ENCODE peak calls at places on chromosomes 2 and 18, in five cellular contexts. K is NB4; J is astrocyte of the spinal cord; M is gastrocnemius medialis; D is central memory CD8-positive, alpha-beta T cell. X is an unnamed sample.

GRCh38 chr18:62852851-62853250 is 137.5 kb downstream of the PHLPP1 start:
- DNase-seq in K (no peak), D (no peak), M (no peak), J (no peak), X (peak; percentile 46)

GRCh38 chr2:161283926-161284325 is 24.3 kb upstream of the PSMD14 start:
- DNase-seq in K (no peak), M (no peak), D (no peak), J (peak; percentile 32), X (no peak)

GRCh38 chr18:44679912-44680270 is 797 bp upstream of the SETBP1 start:
- DNase-seq in M (peak; percentile 55), K (no peak), J (peak; percentile 40), D (no peak), X (peak; percentile 51)

GRCh38 chr2:227192491-227192890 is 28.1 kb downstream of the COL4A3 start:
- DNase-seq in J (peak; percentile 8), K (peak; percentile 29), M (no peak), D (no peak), X (no peak)

GRCh38 chr18:51666717-51667320 is 469.3 kb upstream of the MEX3C start:
- DNase-seq in J (peak; percentile 55), M (no peak), D (no peak), K (no peak), X (no peak)

GRCh38 chr2:187580462-187581124 is 26.4 kb upstream of the TFPI start:
- DNase-seq in K (peak; percentile 65), M (no peak), D (no peak), J (peak; percentile 87), X (peak; percentile 77)

GRCh38 chr18:63025251-63025710 is 294.3 kb downstream of the BCL2 start:
- DNase-seq in M (no peak), K (peak; percentile 40), J (no peak), D (no peak), X (no peak)

GRCh38 chr2:238717084-238717483 is 130.8 kb upstream of the TWIST2 start:
- DNase-seq in K (no peak), J (no peak), D (no peak), M (no peak), X (no peak)

GRCh38 chr18:58662118-58662517 is 9.1 kb upstream of the MALT1 start:
- DNase-seq in M (no peak), D (no peak), K (no peak), J (no peak), X (no peak)

GRCh38 chr2:83860320-83860719 is 598.8 kb downstream of the SUCLG1 start:
- DNase-seq in D (no peak), J (no peak), K (no peak), M (no peak), X (no peak)

GRCh38 chr2:219332542-219332941 is at the start of gene RESP18:
- DNase-seq in D (no peak), K (no peak), J (no peak), M (no peak), X (no peak)

GRCh38 chr2:26740346-26740745 is 23.7 kb upstream of the SLC35F6 start:
- DNase-seq in D (no peak), M (no peak), J (no peak), K (no peak), X (no peak)

GRCh38 chr18:79923896-79924585 is 27.4 kb downstream of the SLC66A2 start:
- DNase-seq in K (no peak), D (peak; percentile 9), J (no peak), M (peak; percentile 24), X (no peak)

GRCh38 chr2:43402452-43402937 is 176.1 kb upstream of the ZFP36L2 start:
- DNase-seq in K (peak; percentile 20), J (no peak), D (no peak), M (no peak), X (no peak)

GRCh38 chr18:67496469-67496868 is 20.1 kb downstream of the DSEL start:
- DNase-seq in K (no peak), M (no peak), D (no peak), J (no peak), X (no peak)

GRCh38 chr2:194327196-194327888 is 1329.7 kb upstream of the SLC39A10 start:
- DNase-seq in M (no peak), D (no peak), J (no peak), K (no peak), X (no peak)

GRCh38 chr2:94993176-94994062 is 32.1 kb upstream of the MAL start:
- DNase-seq in M (no peak), J (no peak), K (no peak), D (no peak), X (peak; percentile 36)

GRCh38 chr2:97748397-97748796 is 35.0 kb downstream of the ZAP70 start:
- DNase-seq in K (peak; percentile 95), J (no peak), D (peak; percentile 42), M (no peak), X (peak; percentile 70)

GRCh38 chr18:13500891-13501887 is 225.2 kb downstream of the FAM210A start:
- DNase-seq in K (no peak), D (no peak), J (peak; percentile 88), M (peak; percentile 58), X (peak; percentile 52)

GRCh38 chr2:17578466-17578928 is 38.0 kb downstream of the VSNL1 start:
- DNase-seq in M (no peak), J (no peak), K (no peak), D (no peak), X (no peak)

GRCh38 chr2:27738349-27739057 is 33.0 kb upstream of the MRPL33 start:
- DNase-seq in M (no peak), D (no peak), J (no peak), K (no peak), X (no peak)

GRCh38 chr18:77990901-77991300 is 741.3 kb downstream of the GALR1 start:
- DNase-seq in J (no peak), K (no peak), D (no peak), M (no peak), X (no peak)

GRCh38 chr2:187377335-187377734 is 70.7 kb downstream of the CALCRL start:
- DNase-seq in K (no peak), M (no peak), D (no peak), J (peak; percentile 31), X (no peak)

GRCh38 chr2:160920791-160921303 is 239.4 kb upstream of the TANK start:
- DNase-seq in D (no peak), K (no peak), M (peak; percentile 16), J (peak; percentile 80), X (peak; percentile 52)

GRCh38 chr2:38073211-38074005 is 2.5 kb downstream of the CYP1B1 start:
- DNase-seq in J (peak; percentile 22), M (no peak), K (peak; percentile 64), D (no peak), X (peak; percentile 74)

GRCh38 chr2:55302241-55302640 is 33.2 kb upstream of the MTIF2 start:
- DNase-seq in M (no peak), J (no peak), K (no peak), D (no peak), X (no peak)

GRCh38 chr18:48547456-48548403 is 8.9 kb downstream of the CTIF start:
- DNase-seq in D (no peak), K (no peak), J (peak; percentile 77), M (no peak), X (peak; percentile 98)

GRCh38 chr2:5546176-5546575 is 146.0 kb upstream of the SOX11 start:
- DNase-seq in D (no peak), M (no peak), K (no peak), J (peak; percentile 21), X (no peak)

GRCh38 chr2:120441744-120442471 is 96.0 kb downstream of the INHBB start:
- DNase-seq in M (no peak), J (peak; percentile 38), D (no peak), K (no peak), X (no peak)

GRCh38 chr2:5748941-5749731 is 57.0 kb downstream of the SOX11 start:
- DNase-seq in D (no peak), M (no peak), K (no peak), J (no peak), X (no peak)

GRCh38 chr2:63078852-63079606 is 28.4 kb downstream of the OTX1 start:
- DNase-seq in K (peak; percentile 63), M (no peak), J (no peak), D (no peak), X (peak; percentile 61)

GRCh38 chr2:9463698-9464034 is 10.7 kb upstream of the IAH1 start:
- DNase-seq in D (no peak), J (peak; percentile 36), K (peak; percentile 54), M (no peak), X (no peak)